ENCODE peak calls at places on chromosomes 4 and X, in ten cellular contexts. L, V, F, W, C, M, Y, P, H and Q are unnamed samples.

GRCh38 chrX:129663171-129663570 is 8.4 kb upstream of the APLN start:
- DNase-seq in L (peak), V (no peak), F (no peak), W (no peak), C (no peak), M (no peak), Y (no peak), P (peak), H (peak), Q (no peak)

GRCh38 chrX:46865281-46865680 is 28.4 kb downstream of the RP2 start:
- DNase-seq in L (peak), V (peak), F (no peak), W (peak), C (no peak), M (no peak), Y (no peak), P (peak), H (peak), Q (peak)

GRCh38 chr4:13986533-13986932 is 359.0 kb upstream of the BOD1L1 start:
- DNase-seq in L (no peak), V (no peak), F (no peak), W (no peak), C (no peak), M (no peak), Y (no peak), P (no peak), H (no peak), Q (no peak)

GRCh38 chrX:12239356-12240082 is 101.2 kb downstream of the FRMPD4 start:
- DNase-seq in L (no peak), V (no peak), F (no peak), W (peak), C (no peak), M (no peak), Y (no peak), P (peak), H (peak), Q (no peak)

GRCh38 chrX:119753639-119754257 is 4.6 kb upstream of the SOWAHD start:
- DNase-seq in L (peak), V (peak), F (no peak), W (peak), C (no peak), M (no peak), Y (no peak), P (peak), H (peak), Q (peak)

GRCh38 chrX:130330706-130331105 is 9.0 kb upstream of the SLC25A14 start:
- DNase-seq in L (peak), V (peak), F (peak), W (peak), C (peak), M (peak), Y (no peak), P (peak), H (peak), Q (peak)

GRCh38 chrX:130704053-130705038 is 198.7 kb downstream of the ENOX2 start:
- DNase-seq in L (peak), V (no peak), F (no peak), W (peak), C (no peak), M (no peak), Y (no peak), P (peak), H (peak), Q (peak)

GRCh38 chrX:67780694-67781109 is 236.9 kb downstream of the AR start:
- DNase-seq in L (peak), V (peak), F (peak), W (peak), C (peak), M (peak), Y (no peak), P (peak), H (peak), Q (peak)

GRCh38 chr4:56410247-56410646 is 23.0 kb upstream of the AASDH start:
- DNase-seq in L (peak), V (no peak), F (no peak), W (peak), C (no peak), M (no peak), Y (no peak), P (peak), H (peak), Q (peak)

GRCh38 chrX:22296871-22297270 is 24.2 kb downstream of the CBLL2 start:
- DNase-seq in L (no peak), V (no peak), F (no peak), W (no peak), C (no peak), M (no peak), Y (no peak), P (peak), H (no peak), Q (peak)

GRCh38 chr4:20254517-20255250 is 3.0 kb downstream of the SLIT2 start:
- DNase-seq in L (peak), V (no peak), F (peak), W (no peak), C (peak), M (peak), Y (no peak), P (peak), H (peak), Q (peak)
- H3K4me3 ChIP-seq in L (peak), V (no peak), F (peak), W (peak), C (peak), M (peak), Y (no peak), P (peak), H (peak), Q (peak)

DNA sequence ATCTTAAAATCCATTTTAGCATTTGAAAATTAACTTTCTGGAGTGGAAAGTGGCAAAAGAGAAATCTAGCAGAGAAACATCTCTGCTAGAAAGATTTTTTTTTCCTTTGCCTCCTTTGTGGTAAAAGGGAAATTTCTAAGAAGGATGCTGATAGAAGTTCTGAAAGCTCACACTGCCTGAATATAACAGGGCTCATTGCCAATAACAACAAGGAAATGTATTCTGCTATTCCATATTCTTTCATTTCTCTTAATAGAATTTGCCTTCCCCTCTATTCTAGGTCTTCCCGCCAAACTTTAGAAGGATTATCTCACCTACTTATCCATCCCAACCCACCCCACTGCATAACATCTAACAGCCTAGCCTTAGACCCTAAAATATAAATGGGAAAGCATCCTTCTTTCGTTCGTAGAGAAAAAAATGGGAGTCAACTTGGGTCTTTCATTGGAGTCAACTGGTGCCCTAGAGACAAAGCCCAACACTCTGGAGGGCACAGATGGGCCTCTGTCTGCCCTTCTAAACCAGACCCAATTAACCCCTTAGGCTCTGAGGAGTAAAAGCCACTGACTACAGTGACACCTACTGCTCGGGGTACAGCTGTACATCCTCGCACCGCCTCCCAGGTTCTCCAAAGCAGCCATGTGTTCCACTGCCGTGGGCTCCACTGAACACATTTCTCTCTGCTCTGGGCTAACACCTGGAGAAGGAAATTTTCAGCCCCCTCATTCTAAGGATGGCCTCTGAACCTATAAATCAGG is 103.9 kb downstream of the MAML3 start:
- DNase-seq in L (no peak), V (no peak), F (no peak), W (no peak), C (no peak), M (no peak), Y (no peak), P (peak), H (peak), Q (peak)
- H3K4me3 ChIP-seq in L (peak), V (no peak), F (peak), W (no peak), C (peak), M (peak), Y (no peak), P (no peak), H (no peak), Q (peak)

DNA sequence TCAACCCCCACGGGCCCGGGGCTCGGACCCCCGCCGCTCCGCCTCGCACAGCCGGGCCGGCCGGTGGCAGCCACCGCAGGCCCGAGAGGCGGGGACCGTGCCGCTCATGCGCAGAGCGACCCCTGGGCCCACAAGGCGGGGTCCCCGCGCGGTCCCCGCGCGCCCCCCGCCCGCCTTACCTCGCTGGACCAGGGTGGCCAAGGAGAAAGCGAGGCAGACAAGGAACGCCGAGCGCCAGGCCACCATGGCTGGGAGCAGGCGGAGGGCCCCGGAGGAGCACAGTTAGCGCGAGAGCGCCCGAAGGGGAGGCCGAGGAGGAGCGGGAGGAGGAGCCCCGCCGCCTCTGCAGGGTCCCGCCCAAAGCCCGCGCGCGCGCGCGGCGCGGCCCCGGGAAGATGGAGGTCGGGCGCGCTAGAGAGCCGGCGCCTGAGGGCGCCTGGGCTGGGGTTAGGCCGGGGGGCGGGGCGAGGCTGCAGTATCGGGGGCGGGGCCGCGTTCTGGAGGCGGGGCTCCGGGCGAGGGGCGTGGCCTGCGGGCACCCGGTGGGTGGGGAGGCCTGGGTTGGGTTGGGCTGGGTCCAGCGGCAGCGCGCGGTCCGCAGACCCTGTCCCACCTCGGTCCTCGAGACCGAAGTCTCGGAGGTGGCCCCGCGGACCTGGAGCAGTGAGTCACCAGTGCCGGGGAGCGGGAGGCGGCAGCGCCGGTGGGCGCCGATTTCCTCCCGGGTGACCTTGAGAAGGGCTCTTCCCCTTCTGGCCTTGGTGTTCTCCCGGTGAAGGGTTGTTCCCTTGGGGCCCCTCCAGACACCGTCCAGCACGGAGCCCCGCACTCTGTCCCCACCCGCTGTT is at the start of gene CD99L2:
- DNase-seq in L (peak), V (peak), F (peak), W (peak), C (peak), M (peak), Y (peak), P (peak), H (peak), Q (peak)
- H3K4me3 ChIP-seq in L (peak), V (peak), F (peak), W (peak), C (peak), M (peak), Y (peak), P (peak), H (peak), Q (peak)

DNA sequence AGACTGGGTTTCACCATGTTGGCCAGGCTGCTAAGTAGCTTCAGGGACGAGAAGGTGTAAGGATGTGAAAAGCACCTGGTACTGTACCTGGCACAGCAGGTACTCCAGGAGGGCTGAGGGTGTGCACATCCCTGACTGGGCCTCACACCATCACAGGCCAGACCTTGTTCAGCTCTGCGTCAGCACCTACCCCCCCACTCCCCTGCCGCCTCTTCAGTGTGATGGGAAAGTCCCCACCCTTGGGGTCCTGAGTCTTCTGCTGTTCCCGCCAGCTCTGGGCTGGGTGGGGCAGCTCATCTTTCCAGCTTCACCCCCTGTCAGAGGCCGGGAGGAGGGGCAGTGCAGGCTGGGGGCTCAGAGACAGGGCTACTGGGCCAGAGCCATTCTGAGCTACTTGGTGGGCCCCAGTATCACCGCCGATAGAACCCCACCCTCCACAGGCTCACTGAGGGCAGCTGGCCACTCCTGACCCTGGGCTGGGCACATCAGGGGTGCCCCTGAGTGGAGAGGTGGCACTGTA is 6.7 kb upstream of the SH3BP2 start:
- DNase-seq in L (no peak), V (no peak), F (peak), W (no peak), C (no peak), M (no peak), Y (no peak), P (no peak), H (no peak), Q (no peak)
- H3K4me3 ChIP-seq in L (no peak), V (no peak), F (no peak), W (no peak), C (no peak), M (no peak), Y (no peak), P (no peak), H (no peak), Q (no peak)

DNA sequence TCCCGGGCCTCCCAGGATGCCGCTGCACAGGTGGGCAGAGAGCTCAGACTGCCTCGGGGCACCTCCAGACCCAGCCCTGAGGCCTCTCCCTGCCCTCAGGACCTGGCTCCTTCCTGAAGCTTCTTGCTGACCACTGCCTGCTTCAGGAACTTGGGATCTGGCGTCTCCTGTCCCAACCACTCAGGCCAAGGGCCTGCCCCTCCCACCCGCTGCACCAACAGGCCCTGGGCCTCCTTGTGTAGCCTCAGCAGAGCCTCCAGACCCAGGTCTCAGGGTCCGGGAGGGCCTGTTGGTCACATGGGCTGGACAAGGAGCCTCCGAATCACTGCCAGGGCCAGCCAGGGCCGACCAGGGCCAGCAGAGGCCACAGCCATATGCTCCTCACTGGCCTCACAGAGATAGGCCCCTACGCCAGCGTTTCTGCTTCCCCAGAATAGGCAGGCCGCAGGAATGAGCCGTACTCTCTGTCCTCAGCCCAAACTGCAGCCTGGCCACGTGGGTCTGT is 2.8 kb downstream of the MXD4 start:
- DNase-seq in L (no peak), V (no peak), F (peak), W (no peak), C (no peak), M (peak), Y (no peak), P (no peak), H (no peak), Q (no peak)
- H3K4me3 ChIP-seq in L (no peak), V (no peak), F (peak), W (no peak), C (peak), M (no peak), Y (no peak), P (no peak), H (no peak), Q (peak)

DNA sequence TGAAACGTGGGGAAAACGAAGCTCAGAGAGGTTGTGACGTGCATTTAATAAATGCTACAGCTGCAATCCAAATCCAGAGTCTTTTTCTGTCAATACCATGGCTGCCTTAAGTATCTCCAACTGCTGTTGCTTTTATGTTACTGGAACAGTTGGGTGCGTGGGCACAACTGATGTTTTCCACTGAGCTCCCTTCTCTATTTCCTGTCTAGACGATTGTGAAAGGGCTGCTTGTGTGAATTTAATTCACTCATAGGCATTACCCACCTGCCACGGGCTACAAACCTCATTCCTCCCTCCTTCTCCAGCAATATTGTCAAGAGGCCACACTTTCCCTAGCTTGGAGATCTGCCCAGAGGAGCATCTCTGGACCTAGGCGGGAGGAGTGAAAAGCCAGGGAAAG is 526.0 kb downstream of the MID1IP1 start:
- DNase-seq in L (no peak), V (no peak), F (no peak), W (no peak), C (no peak), M (no peak), Y (no peak), P (no peak), H (no peak), Q (no peak)
- H3K4me3 ChIP-seq in L (no peak), V (no peak), F (no peak), W (no peak), C (no peak), M (no peak), Y (no peak), P (no peak), H (no peak), Q (no peak)

GRCh38 chrX:23332101-23332887 is 2.4 kb upstream of the PTCHD1 start:
- DNase-seq in L (no peak), V (no peak), F (no peak), W (no peak), C (no peak), M (peak), Y (no peak), P (no peak), H (no peak), Q (no peak)
- H3K4me3 ChIP-seq in L (peak), V (no peak), F (peak), W (no peak), C (no peak), M (no peak), Y (no peak), P (no peak), H (no peak), Q (no peak)

GRCh38 chr4:183987529-183987946 is 82.4 kb downstream of the STOX2 start:
- DNase-seq in L (peak), V (no peak), F (peak), W (peak), C (peak), M (no peak), Y (no peak), P (peak), H (peak), Q (no peak)
- H3K4me3 ChIP-seq in L (peak), V (no peak), F (peak), W (no peak), C (peak), M (no peak), Y (no peak), P (peak), H (peak), Q (peak)

GRCh38 chr4:75306496-75306895 is 207.7 kb downstream of the RCHY1 start:
- DNase-seq in L (no peak), V (no peak), F (no peak), W (no peak), C (no peak), M (no peak), Y (no peak), P (no peak), H (no peak), Q (no peak)

GRCh38 chr4:75308049-75308448 is 206.2 kb downstream of the RCHY1 start:
- DNase-seq in L (no peak), V (no peak), F (no peak), W (peak), C (no peak), M (no peak), Y (no peak), P (no peak), H (no peak), Q (no peak)

DNA sequence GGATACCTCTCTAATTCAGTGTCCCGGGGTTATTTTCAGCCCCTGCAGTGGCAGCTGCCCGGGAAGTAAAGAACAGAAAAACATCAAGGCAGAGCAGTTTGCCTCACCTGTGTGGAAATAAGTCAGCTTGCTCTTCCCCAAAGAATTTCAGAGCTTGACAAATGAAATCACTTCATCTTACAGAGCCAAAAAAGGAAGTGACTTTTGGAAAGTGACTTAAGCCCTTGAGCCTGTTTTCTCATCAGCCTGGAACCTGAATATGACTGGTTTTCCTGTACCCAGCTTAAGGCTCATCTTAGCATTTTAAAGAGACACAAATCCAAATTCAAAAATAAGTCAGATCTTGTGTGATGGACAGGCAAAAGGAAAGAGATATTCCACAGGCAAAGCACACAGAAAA is 211.6 kb downstream of the RCHY1 start:
- DNase-seq in L (no peak), V (peak), F (no peak), W (no peak), C (no peak), M (no peak), Y (no peak), P (no peak), H (no peak), Q (no peak)
- H3K4me3 ChIP-seq in L (no peak), V (no peak), F (no peak), W (no peak), C (no peak), M (no peak), Y (no peak), P (no peak), H (no peak), Q (no peak)

GRCh38 chr4:48129307-48130014 is 4.6 kb downstream of the TXK start:
- DNase-seq in L (no peak), V (peak), F (no peak), W (no peak), C (peak), M (peak), Y (no peak), P (no peak), H (no peak), Q (no peak)
- H3K4me3 ChIP-seq in L (no peak), V (no peak), F (no peak), W (no peak), C (no peak), M (no peak), Y (peak), P (no peak), H (no peak), Q (no peak)